ENCODE peak calls at places on chromosomes 13 and 19, in five cellular contexts. D is GDM1, K is midbrain, U is LHCN-M2, I is iPS-NIHi11. Y is an unnamed sample.

GRCh38 chr13:76164290-76164689 is 528.2 kb downstream of the LMO7 start:
- DNase-seq in U (peak), I (no peak), D (no peak), K (no peak), Y (no peak)

GRCh38 chr13:105518086-105518485 is 1017.4 kb downstream of the EFNB2 start:
- DNase-seq in I (no peak), D (no peak), U (no peak), K (no peak), Y (no peak)

GRCh38 chr19:934865-935422 is 9.1 kb downstream of the ARID3A start:
- DNase-seq in D (no peak), U (peak), I (no peak), K (peak), Y (no peak)

GRCh38 chr19:10114651-10115391 is 3.3 kb downstream of the P2RY11 start:
- DNase-seq in U (no peak), I (no peak), D (no peak), K (no peak), Y (no peak)

GRCh38 chr19:3443840-3444694 is 36.3 kb downstream of the SMIM24 start:
- DNase-seq in I (peak), U (no peak), D (peak), K (peak), Y (peak)

GRCh38 chr13:24208314-24208713 is 47.8 kb downstream of the SPATA13 start:
- DNase-seq in I (no peak), D (no peak), U (peak), K (no peak), Y (no peak)

GRCh38 chr19:35720648-35721047 is 2.8 kb downstream of the KMT2B start:
- DNase-seq in D (no peak), I (no peak), U (no peak), K (no peak), Y (peak)

GRCh38 chr19:7986321-7987083 is 18.9 kb downstream of the ELAVL1 start:
- DNase-seq in I (no peak), D (no peak), U (peak), K (no peak), Y (no peak)

GRCh38 chr19:31448221-31448657 is 99.0 kb upstream of the TSHZ3 start:
- DNase-seq in K (no peak), D (no peak), U (peak), I (no peak), Y (no peak)

GRCh38 chr13:35649162-35649561 is 172.7 kb upstream of the MAB21L1 start:
- DNase-seq in U (no peak), D (no peak), K (no peak), I (no peak), Y (no peak)

GRCh38 chr13:35917252-35917941 is 213.8 kb downstream of the DCLK1 start:
- DNase-seq in U (peak), D (no peak), I (no peak), K (peak), Y (peak)

GRCh38 chr19:52535831-52536800 is 8.6 kb downstream of the ZNF808 start:
- DNase-seq in D (peak), K (peak), U (peak), I (peak), Y (peak)

GRCh38 chr19:13881692-13882418 is 4.9 kb downstream of the NANOS3 start:
- DNase-seq in K (no peak), U (no peak), D (peak), I (no peak), Y (peak)

GRCh38 chr19:28500982-28501633 is 711.8 kb downstream of the UQCRFS1 start:
- DNase-seq in U (no peak), I (no peak), D (no peak), K (no peak), Y (no peak)

GRCh38 chr19:56838930-56839664 is 1.4 kb downstream of the PEG3 start:
- DNase-seq in K (peak), D (no peak), U (no peak), I (no peak), Y (no peak)

GRCh38 chr13:79779761-79780160 is 298.8 kb downstream of the NDFIP2 start:
- DNase-seq in I (peak), D (no peak), K (no peak), U (peak), Y (no peak)

GRCh38 chr13:97122381-97122996 is 99.6 kb upstream of the MBNL2 start:
- DNase-seq in K (no peak), D (no peak), U (peak), I (no peak), Y (no peak)

GRCh38 chr19:35000647-35001501 is 751 bp downstream of the GRAMD1A start:
- DNase-seq in D (no peak), U (peak), K (no peak), I (peak), Y (no peak)

GRCh38 chr19:39320948-39321831 is 527 bp upstream of the LRFN1 start:
- DNase-seq in D (no peak), K (no peak), U (no peak), I (peak), Y (peak)

GRCh38 chr19:15213715-15214381 is 13.1 kb upstream of the NOTCH3 start:
- DNase-seq in U (peak), I (no peak), K (no peak), D (no peak), Y (peak)

GRCh38 chr13:93686399-93686798 is 459.8 kb downstream of the GPC6 start:
- DNase-seq in I (no peak), U (no peak), K (no peak), D (no peak), Y (no peak)

GRCh38 chr13:46667687-46668281 is 114.8 kb downstream of the LRCH1 start:
- DNase-seq in U (peak), I (no peak), K (no peak), D (no peak), Y (no peak)

GRCh38 chr13:33318037-33318436 is 32.5 kb upstream of the STARD13 start:
- DNase-seq in I (no peak), U (peak), K (no peak), D (no peak), Y (no peak)

GRCh38 chr13:48562296-48563066 is 29.6 kb upstream of the RCBTB2 start:
- DNase-seq in D (peak), K (no peak), U (peak), I (no peak), Y (no peak)

GRCh38 chr19:51810228-51810627 is 15.3 kb downstream of the FPR3 start:
- DNase-seq in I (no peak), U (peak), K (no peak), D (no peak), Y (no peak)

GRCh38 chr19:4910594-4911273 is 1.4 kb downstream of the UHRF1 start:
- DNase-seq in K (peak), I (no peak), D (peak), U (peak), Y (peak)

GRCh38 chr13:73421310-73421912 is 362.6 kb downstream of the KLF5 start:
- DNase-seq in D (no peak), I (no peak), U (peak), K (no peak), Y (no peak)

GRCh38 chr13:102286326-102286725 is 115.5 kb downstream of the FGF14 start:
- DNase-seq in K (no peak), I (no peak), U (peak), D (no peak), Y (no peak)

GRCh38 chr13:52359534-52359933 is 46.4 kb downstream of the THSD1 start:
- DNase-seq in U (peak), K (no peak), I (no peak), D (no peak), Y (no peak)

GRCh38 chr19:40193587-40193849 is 2.3 kb downstream of the MAP3K10 start:
- DNase-seq in I (no peak), D (no peak), K (no peak), U (no peak), Y (no peak)

GRCh38 chr13:110408286-110408685 is 101.2 kb downstream of the COL4A2 start:
- DNase-seq in I (no peak), U (no peak), D (no peak), K (no peak), Y (no peak)

GRCh38 chr13:113935081-113935511 is 38.8 kb downstream of the C13orf46 start:
- DNase-seq in U (no peak), K (no peak), I (peak), D (no peak), Y (peak)

GRCh38 chr13:64551755-64552154 is 2678.4 kb downstream of the PCDH9 start:
- DNase-seq in I (no peak), U (peak), K (no peak), D (no peak), Y (no peak)

GRCh38 chr13:47121092-47121763 is 224.4 kb upstream of the HTR2A start:
- DNase-seq in U (no peak), I (no peak), D (no peak), K (no peak), Y (no peak)

GRCh38 chr13:95049772-95050171 is 251.5 kb downstream of the ABCC4 start:
- DNase-seq in U (no peak), D (no peak), K (no peak), I (no peak), Y (no peak)

GRCh38 chr19:11506101-11506555 is 489 bp upstream of the ZNF653 start:
- DNase-seq in K (no peak), U (no peak), I (no peak), D (no peak), Y (no peak)

GRCh38 chr19:49677232-49677881 is at the start of gene PRMT1:
- DNase-seq in K (peak), D (no peak), U (peak), I (peak), Y (peak)

GRCh38 chr19:778910-779653 is 18.2 kb upstream of the PTBP1 start:
- DNase-seq in I (peak), D (no peak), K (no peak), U (peak), Y (peak)

GRCh38 chr13:41502021-41502420 is 44.7 kb downstream of the RGCC start:
- DNase-seq in U (no peak), I (no peak), K (no peak), D (no peak), Y (no peak)

Y was measured in H7.